ENCODE peak calls at places on chromosome 21, in five cellular contexts. One of them, this sample, is unnamed.

GRCh38 chr21:43574741-43575465 is 84.4 kb downstream of the HSF2BP start:
- DNase-seq in lower lobe of right lung: peak; percentile 70
- DNase-seq in prostate gland: no peak
- DNase-seq in stomach: no peak
- DNase-seq in adrenal gland: peak; percentile 58
- DNase-seq in this sample: peak; percentile 61

GRCh38 chr21:34983680-34984086 is 65.4 kb downstream of the RUNX1 start:
- DNase-seq in stomach: no peak
- DNase-seq in lower lobe of right lung: no peak
- DNase-seq in prostate gland: no peak
- DNase-seq in adrenal gland: peak; percentile 10
- DNase-seq in this sample: no peak

GRCh38 chr21:44337941-44338895 is 972 bp downstream of the CFAP410 start:
- DNase-seq in stomach: peak; percentile 66
- DNase-seq in lower lobe of right lung: peak; percentile 76
- DNase-seq in adrenal gland: peak; percentile 70
- DNase-seq in prostate gland: peak; percentile 64
- DNase-seq in this sample: peak; percentile 75

GRCh38 chr21:36381841-36382589 is 3.2 kb upstream of the CHAF1B start:
- DNase-seq in lower lobe of right lung: no peak
- DNase-seq in stomach: no peak
- DNase-seq in adrenal gland: no peak
- DNase-seq in prostate gland: no peak
- DNase-seq in this sample: no peak

GRCh38 chr21:35191128-35191527 is 142.0 kb upstream of the RUNX1 start:
- DNase-seq in prostate gland: no peak
- DNase-seq in stomach: no peak
- DNase-seq in lower lobe of right lung: no peak
- DNase-seq in adrenal gland: no peak
- DNase-seq in this sample: no peak

GRCh38 chr21:38985423-38986378 is 180.0 kb downstream of the ETS2 start:
- DNase-seq in prostate gland: peak; percentile 61
- DNase-seq in lower lobe of right lung: peak; percentile 67
- DNase-seq in adrenal gland: peak; percentile 60
- DNase-seq in stomach: peak; percentile 30
- DNase-seq in this sample: no peak

GRCh38 chr21:14918542-14918941 is 146.3 kb downstream of the NRIP1 start:
- DNase-seq in stomach: no peak
- DNase-seq in adrenal gland: no peak
- DNase-seq in prostate gland: no peak
- DNase-seq in lower lobe of right lung: no peak
- DNase-seq in this sample: no peak

GRCh38 chr21:42307106-42307505 is 8.1 kb downstream of the TFF3 start:
- DNase-seq in prostate gland: no peak
- DNase-seq in stomach: peak; percentile 23
- DNase-seq in adrenal gland: no peak
- DNase-seq in lower lobe of right lung: no peak
- DNase-seq in this sample: no peak

GRCh38 chr21:43919871-43920801 is 55.1 kb downstream of the AGPAT3 start:
- DNase-seq in stomach: no peak
- DNase-seq in lower lobe of right lung: peak; percentile 28
- DNase-seq in adrenal gland: no peak
- DNase-seq in prostate gland: no peak
- DNase-seq in this sample: peak; percentile 77

GRCh38 chr21:42012344-42012743 is 2.2 kb upstream of the ZBTB21 start:
- DNase-seq in stomach: no peak
- DNase-seq in prostate gland: no peak
- DNase-seq in lower lobe of right lung: no peak
- DNase-seq in adrenal gland: no peak
- DNase-seq in this sample: no peak

GRCh38 chr21:35933466-35933865 is 126.9 kb downstream of the SETD4 start:
- DNase-seq in lower lobe of right lung: no peak
- DNase-seq in prostate gland: no peak
- DNase-seq in adrenal gland: peak; percentile 53
- DNase-seq in stomach: no peak
- DNase-seq in this sample: no peak

GRCh38 chr21:36567216-36567917 is 87.4 kb upstream of the CLDN14 start:
- DNase-seq in stomach: no peak
- DNase-seq in prostate gland: no peak
- DNase-seq in adrenal gland: no peak
- DNase-seq in lower lobe of right lung: no peak
- DNase-seq in this sample: no peak

GRCh38 chr21:26405735-26406361 is 167.2 kb downstream of the CYYR1 start:
- DNase-seq in stomach: no peak
- DNase-seq in prostate gland: no peak
- DNase-seq in lower lobe of right lung: no peak
- DNase-seq in adrenal gland: peak; percentile 9
- DNase-seq in this sample: no peak

GRCh38 chr21:38984982-38985422 is 179.3 kb downstream of the ETS2 start:
- DNase-seq in prostate gland: no peak
- DNase-seq in stomach: no peak
- DNase-seq in lower lobe of right lung: no peak
- DNase-seq in adrenal gland: no peak
- DNase-seq in this sample: no peak

GRCh38 chr21:23968722-23969647 is 1638.3 kb downstream of the MRPL39 start:
- DNase-seq in prostate gland: no peak
- DNase-seq in lower lobe of right lung: no peak
- DNase-seq in adrenal gland: peak; percentile 46
- DNase-seq in stomach: peak; percentile 57
- DNase-seq in this sample: no peak

GRCh38 chr21:14923468-14923867 is 141.3 kb downstream of the NRIP1 start:
- DNase-seq in stomach: no peak
- DNase-seq in adrenal gland: no peak
- DNase-seq in lower lobe of right lung: no peak
- DNase-seq in prostate gland: no peak
- DNase-seq in this sample: no peak

GRCh38 chr21:38958940-38959685 is 153.4 kb downstream of the ETS2 start:
- DNase-seq in stomach: no peak
- DNase-seq in adrenal gland: peak; percentile 19
- DNase-seq in prostate gland: no peak
- DNase-seq in lower lobe of right lung: no peak
- DNase-seq in this sample: peak; percentile 86

GRCh38 chr21:24759348-24760118 is 847.7 kb downstream of the MRPL39 start:
- DNase-seq in prostate gland: no peak
- DNase-seq in adrenal gland: no peak
- DNase-seq in stomach: no peak
- DNase-seq in lower lobe of right lung: no peak
- DNase-seq in this sample: no peak

GRCh38 chr21:26131554-26131953 is 39.0 kb downstream of the APP start:
- DNase-seq in lower lobe of right lung: no peak
- DNase-seq in stomach: no peak
- DNase-seq in prostate gland: no peak
- DNase-seq in adrenal gland: no peak
- DNase-seq in this sample: no peak

GRCh38 chr21:39105341-39105765 is 77.9 kb downstream of the PSMG1 start:
- DNase-seq in stomach: no peak
- DNase-seq in lower lobe of right lung: no peak
- DNase-seq in adrenal gland: no peak
- DNase-seq in prostate gland: peak; percentile 36
- DNase-seq in this sample: no peak

GRCh38 chr21:40534886-40535285 is 312.1 kb downstream of the DSCAM start:
- DNase-seq in lower lobe of right lung: no peak
- DNase-seq in prostate gland: no peak
- DNase-seq in stomach: no peak
- DNase-seq in adrenal gland: no peak
- DNase-seq in this sample: no peak

GRCh38 chr21:39663742-39664492 is 51.2 kb downstream of the B3GALT5 start:
- DNase-seq in lower lobe of right lung: no peak
- DNase-seq in stomach: no peak
- DNase-seq in adrenal gland: no peak
- DNase-seq in prostate gland: no peak
- DNase-seq in this sample: no peak

GRCh38 chr21:43817157-43818086 is 28.0 kb downstream of the RRP1 start:
- DNase-seq in lower lobe of right lung: peak; percentile 48
- DNase-seq in prostate gland: no peak
- DNase-seq in adrenal gland: no peak
- DNase-seq in stomach: no peak
- DNase-seq in this sample: peak; percentile 55

GRCh38 chr21:25889996-25890395 is 155.2 kb downstream of the GABPA start:
- DNase-seq in lower lobe of right lung: no peak
- DNase-seq in adrenal gland: no peak
- DNase-seq in prostate gland: no peak
- DNase-seq in stomach: no peak
- DNase-seq in this sample: no peak

GRCh38 chr21:41899431-41900202 is 20.5 kb upstream of the PRDM15 start:
- DNase-seq in prostate gland: no peak
- DNase-seq in stomach: no peak
- DNase-seq in lower lobe of right lung: no peak
- DNase-seq in adrenal gland: peak; percentile 52
- DNase-seq in this sample: no peak

GRCh38 chr21:36489103-36489785 is 9.3 kb upstream of the CLDN14 start:
- DNase-seq in lower lobe of right lung: no peak
- DNase-seq in prostate gland: no peak
- DNase-seq in adrenal gland: no peak
- DNase-seq in stomach: no peak
- DNase-seq in this sample: peak; percentile 32

GRCh38 chr21:24023936-24024335 is 1583.3 kb downstream of the MRPL39 start:
- DNase-seq in lower lobe of right lung: no peak
- DNase-seq in prostate gland: no peak
- DNase-seq in stomach: no peak
- DNase-seq in adrenal gland: no peak
- DNase-seq in this sample: no peak

GRCh38 chr21:32728455-32729237 is 833 bp upstream of the SYNJ1 start:
- DNase-seq in adrenal gland: no peak
- DNase-seq in prostate gland: no peak
- DNase-seq in stomach: no peak
- DNase-seq in lower lobe of right lung: no peak
- DNase-seq in this sample: no peak

GRCh38 chr21:35120631-35121180 is 71.6 kb upstream of the RUNX1 start:
- DNase-seq in prostate gland: no peak
- DNase-seq in lower lobe of right lung: no peak
- DNase-seq in adrenal gland: no peak
- DNase-seq in stomach: no peak
- DNase-seq in this sample: no peak

GRCh38 chr21:39581414-39581813 is 31.3 kb upstream of the B3GALT5 start:
- DNase-seq in lower lobe of right lung: no peak
- DNase-seq in adrenal gland: no peak
- DNase-seq in stomach: no peak
- DNase-seq in prostate gland: no peak
- DNase-seq in this sample: no peak

GRCh38 chr21:43873673-43874072 is 8.7 kb downstream of the AGPAT3 start:
- DNase-seq in adrenal gland: no peak
- DNase-seq in lower lobe of right lung: no peak
- DNase-seq in prostate gland: no peak
- DNase-seq in stomach: no peak
- DNase-seq in this sample: no peak

GRCh38 chr21:44992608-44993031 is 52.8 kb downstream of the SLX9 start:
- DNase-seq in adrenal gland: no peak
- DNase-seq in prostate gland: no peak
- DNase-seq in lower lobe of right lung: peak; percentile 36
- DNase-seq in stomach: no peak
- DNase-seq in this sample: peak; percentile 17

GRCh38 chr21:26916799-26917198 is 50.1 kb downstream of the ADAMTS5 start:
- DNase-seq in lower lobe of right lung: no peak
- DNase-seq in prostate gland: no peak
- DNase-seq in stomach: no peak
- DNase-seq in adrenal gland: no peak
- DNase-seq in this sample: no peak

GRCh38 chr21:45087022-45087823 is 12.8 kb downstream of the ADARB1 start:
- DNase-seq in stomach: no peak
- DNase-seq in prostate gland: no peak
- DNase-seq in lower lobe of right lung: no peak
- DNase-seq in adrenal gland: no peak
- DNase-seq in this sample: no peak

GRCh38 chr21:42097274-42097673 is 26.2 kb downstream of the UMODL1 start:
- DNase-seq in prostate gland: no peak
- DNase-seq in stomach: no peak
- DNase-seq in lower lobe of right lung: no peak
- DNase-seq in adrenal gland: no peak
- DNase-seq in this sample: no peak

GRCh38 chr21:25772680-25773079 is 37.9 kb downstream of the GABPA start:
- DNase-seq in adrenal gland: no peak
- DNase-seq in stomach: no peak
- DNase-seq in prostate gland: no peak
- DNase-seq in lower lobe of right lung: no peak
- DNase-seq in this sample: no peak

GRCh38 chr21:23247334-23247733 is 2249.1 kb downstream of the NCAM2 start:
- DNase-seq in adrenal gland: no peak
- DNase-seq in stomach: no peak
- DNase-seq in prostate gland: no peak
- DNase-seq in lower lobe of right lung: no peak
- DNase-seq in this sample: no peak

GRCh38 chr21:33763573-33763881 is 121.2 kb downstream of the ITSN1 start:
- DNase-seq in adrenal gland: no peak
- DNase-seq in prostate gland: no peak
- DNase-seq in stomach: no peak
- DNase-seq in lower lobe of right lung: no peak
- DNase-seq in this sample: no peak
- H3K27ac ChIP-seq in adrenal gland: no peak overlapping the region
- H3K27ac ChIP-seq in prostate gland: no peak overlapping the region
- H3K27ac ChIP-seq in stomach: no peak overlapping the region
- H3K27ac ChIP-seq in lower lobe of right lung: no peak overlapping the region
- H3K27ac ChIP-seq in this sample: no peak overlapping the region

GRCh38 chr21:20445971-20446370 is 552.2 kb upstream of the NCAM2 start:
- DNase-seq in lower lobe of right lung: no peak
- DNase-seq in prostate gland: no peak
- DNase-seq in stomach: no peak
- DNase-seq in adrenal gland: no peak
- DNase-seq in this sample: no peak

GRCh38 chr21:20443558-20444155 is 554.6 kb upstream of the NCAM2 start:
- DNase-seq in prostate gland: no peak
- DNase-seq in stomach: no peak
- DNase-seq in lower lobe of right lung: no peak
- DNase-seq in adrenal gland: no peak
- DNase-seq in this sample: no peak
- TF ChIP-seq CTCF in prostate gland: no peak
- TF ChIP-seq CTCF in stomach: no peak
- TF ChIP-seq CTCF in lower lobe of right lung: peak; percentile 36
- TF ChIP-seq CTCF in adrenal gland: peak; percentile 42
- TF ChIP-seq CTCF in this sample: peak; percentile 51

GRCh38 chr21:37605006-37605405 is 238.4 kb downstream of the DYRK1A start:
- DNase-seq in adrenal gland: no peak
- DNase-seq in lower lobe of right lung: no peak
- DNase-seq in prostate gland: no peak
- DNase-seq in stomach: no peak
- DNase-seq in this sample: no peak

GRCh38 chr21:37603129-37603528 is 236.6 kb downstream of the DYRK1A start:
- DNase-seq in prostate gland: no peak
- DNase-seq in stomach: no peak
- DNase-seq in adrenal gland: no peak
- DNase-seq in lower lobe of right lung: no peak
- DNase-seq in this sample: no peak

GRCh38 chr21:37601915-37602314 is 235.3 kb downstream of the DYRK1A start:
- DNase-seq in lower lobe of right lung: no peak
- DNase-seq in stomach: no peak
- DNase-seq in prostate gland: no peak
- DNase-seq in adrenal gland: no peak
- DNase-seq in this sample: no peak

GRCh38 chr21:37595944-37596343 is 229.4 kb downstream of the DYRK1A start:
- DNase-seq in prostate gland: no peak
- DNase-seq in adrenal gland: no peak
- DNase-seq in stomach: no peak
- DNase-seq in lower lobe of right lung: no peak
- DNase-seq in this sample: no peak

GRCh38 chr21:37601027-37601426 is 234.5 kb downstream of the DYRK1A start:
- DNase-seq in adrenal gland: no peak
- DNase-seq in lower lobe of right lung: no peak
- DNase-seq in prostate gland: no peak
- DNase-seq in stomach: no peak
- DNase-seq in this sample: no peak
- H3K27ac ChIP-seq in adrenal gland: no peak overlapping the region
- H3K27ac ChIP-seq in lower lobe of right lung: no peak overlapping the region
- H3K27ac ChIP-seq in prostate gland: no peak overlapping the region
- H3K27ac ChIP-seq in stomach: no peak overlapping the region
- H3K27ac ChIP-seq in this sample: no peak overlapping the region

GRCh38 chr21:18499761-18500376 is 96.3 kb upstream of the TMPRSS15 start:
- DNase-seq in prostate gland: no peak
- DNase-seq in stomach: peak; percentile 40
- DNase-seq in adrenal gland: peak; percentile 62
- DNase-seq in lower lobe of right lung: no peak
- DNase-seq in this sample: no peak
- TF ChIP-seq CTCF in prostate gland: no peak
- TF ChIP-seq CTCF in stomach: no peak
- TF ChIP-seq CTCF in adrenal gland: peak; percentile 74
- TF ChIP-seq CTCF in lower lobe of right lung: peak; percentile 65
- TF ChIP-seq CTCF in this sample: peak; percentile 71

This sample was measured in right lobe of liver.